ENCODE peak calls at places on chromosomes 7 and 10, in six cellular contexts. One of them, this sample, is unnamed.

GRCh38 chr10:101394522-101395133 is 40.7 kb downstream of the BTRC start:
- DNase-seq in IMR-90: no peak
- DNase-seq in NB4: no peak
- DNase-seq in esophagus squamous epithelium: no peak
- DNase-seq in ovary: no peak
- DNase-seq in lower leg skin: no peak
- DNase-seq in this sample: no peak

GRCh38 chr7:43108255-43109011 is 4.0 kb upstream of the HECW1 start:
- DNase-seq in IMR-90: peak
- DNase-seq in NB4: peak
- DNase-seq in esophagus squamous epithelium: no peak
- DNase-seq in ovary: peak
- DNase-seq in lower leg skin: peak
- DNase-seq in this sample: peak

GRCh38 chr7:130960208-130960988 is 226.4 kb upstream of the KLF14 start:
- DNase-seq in IMR-90: peak
- DNase-seq in NB4: peak
- DNase-seq in esophagus squamous epithelium: peak
- DNase-seq in ovary: no peak
- DNase-seq in lower leg skin: no peak
- DNase-seq in this sample: no peak

GRCh38 chr7:98387136-98387535 is 13.8 kb downstream of the BAIAP2L1 start:
- DNase-seq in IMR-90: no peak
- DNase-seq in NB4: no peak
- DNase-seq in esophagus squamous epithelium: no peak
- DNase-seq in ovary: no peak
- DNase-seq in lower leg skin: no peak
- DNase-seq in this sample: no peak

GRCh38 chr10:58867683-58868082 is 308.8 kb upstream of the PHYHIPL start:
- DNase-seq in IMR-90: no peak
- DNase-seq in NB4: no peak
- DNase-seq in esophagus squamous epithelium: no peak
- DNase-seq in ovary: no peak
- DNase-seq in lower leg skin: no peak
- DNase-seq in this sample: no peak

GRCh38 chr10:48215148-48215982 is 59.1 kb downstream of the FRMPD2 start:
- DNase-seq in IMR-90: peak
- DNase-seq in NB4: peak
- DNase-seq in esophagus squamous epithelium: no peak
- DNase-seq in ovary: no peak
- DNase-seq in lower leg skin: no peak
- DNase-seq in this sample: peak

GRCh38 chr10:132382231-132382922 is 14.6 kb upstream of the PWWP2B start:
- DNase-seq in IMR-90: no peak
- DNase-seq in NB4: peak
- DNase-seq in esophagus squamous epithelium: no peak
- DNase-seq in ovary: no peak
- DNase-seq in lower leg skin: no peak
- DNase-seq in this sample: no peak

GRCh38 chr10:131980757-131981428 is 830 bp downstream of the BNIP3 start:
- DNase-seq in IMR-90: no peak
- DNase-seq in NB4: peak
- DNase-seq in esophagus squamous epithelium: no peak
- DNase-seq in ovary: peak
- DNase-seq in lower leg skin: no peak
- DNase-seq in this sample: no peak

GRCh38 chr7:5349005-5349380 is 66.2 kb downstream of the SLC29A4 start:
- DNase-seq in IMR-90: no peak
- DNase-seq in NB4: no peak
- DNase-seq in esophagus squamous epithelium: no peak
- DNase-seq in ovary: no peak
- DNase-seq in lower leg skin: no peak
- DNase-seq in this sample: no peak

GRCh38 chr7:50766106-50766505 is 16.6 kb downstream of the GRB10 start:
- DNase-seq in IMR-90: no peak
- DNase-seq in NB4: no peak
- DNase-seq in esophagus squamous epithelium: no peak
- DNase-seq in ovary: no peak
- DNase-seq in lower leg skin: no peak
- DNase-seq in this sample: no peak

GRCh38 chr7:129864042-129864441 is 88.7 kb downstream of the UBE2H start:
- DNase-seq in IMR-90: no peak
- DNase-seq in NB4: no peak
- DNase-seq in esophagus squamous epithelium: no peak
- DNase-seq in ovary: peak
- DNase-seq in lower leg skin: peak
- DNase-seq in this sample: peak

GRCh38 chr10:113424984-113425383 is 127.9 kb upstream of the HABP2 start:
- DNase-seq in IMR-90: no peak
- DNase-seq in NB4: no peak
- DNase-seq in esophagus squamous epithelium: no peak
- DNase-seq in ovary: no peak
- DNase-seq in lower leg skin: no peak
- DNase-seq in this sample: no peak

GRCh38 chr10:6498771-6499170 is 81.3 kb downstream of the PRKCQ start:
- DNase-seq in IMR-90: no peak
- DNase-seq in NB4: peak
- DNase-seq in esophagus squamous epithelium: no peak
- DNase-seq in ovary: no peak
- DNase-seq in lower leg skin: no peak
- DNase-seq in this sample: no peak

GRCh38 chr10:132883391-132883881 is 58.9 kb downstream of the CFAP46 start:
- DNase-seq in IMR-90: peak
- DNase-seq in NB4: no peak
- DNase-seq in esophagus squamous epithelium: no peak
- DNase-seq in ovary: peak
- DNase-seq in lower leg skin: no peak
- DNase-seq in this sample: no peak

GRCh38 chr10:56096226-56096517 is 264.9 kb downstream of the ZWINT start:
- DNase-seq in IMR-90: no peak
- DNase-seq in NB4: no peak
- DNase-seq in esophagus squamous epithelium: no peak
- DNase-seq in ovary: no peak
- DNase-seq in lower leg skin: no peak
- DNase-seq in this sample: no peak

GRCh38 chr10:78341953-78342614 is 308.4 kb downstream of the RPS24 start:
- DNase-seq in IMR-90: no peak
- DNase-seq in NB4: no peak
- DNase-seq in esophagus squamous epithelium: no peak
- DNase-seq in ovary: no peak
- DNase-seq in lower leg skin: no peak
- DNase-seq in this sample: peak

GRCh38 chr10:61452655-61453641 is at the start of gene TMEM26:
- DNase-seq in IMR-90: peak
- DNase-seq in NB4: no peak
- DNase-seq in esophagus squamous epithelium: no peak
- DNase-seq in ovary: peak
- DNase-seq in lower leg skin: no peak
- DNase-seq in this sample: no peak

GRCh38 chr7:152081088-152081487 is 55.6 kb downstream of the GALNT11 start:
- DNase-seq in IMR-90: no peak
- DNase-seq in NB4: no peak
- DNase-seq in esophagus squamous epithelium: no peak
- DNase-seq in ovary: no peak
- DNase-seq in lower leg skin: no peak
- DNase-seq in this sample: no peak

GRCh38 chr7:100157334-100158228 is 942 bp downstream of the TRAPPC14 start:
- DNase-seq in IMR-90: peak
- DNase-seq in NB4: peak
- DNase-seq in esophagus squamous epithelium: no peak
- DNase-seq in ovary: peak
- DNase-seq in lower leg skin: no peak
- DNase-seq in this sample: no peak

GRCh38 chr7:81990395-81990794 is 220.5 kb upstream of the HGF start:
- DNase-seq in IMR-90: peak
- DNase-seq in NB4: peak
- DNase-seq in esophagus squamous epithelium: no peak
- DNase-seq in ovary: no peak
- DNase-seq in lower leg skin: no peak
- DNase-seq in this sample: no peak

GRCh38 chr10:84460520-84460919 is 132.1 kb downstream of the CCSER2 start:
- DNase-seq in IMR-90: no peak
- DNase-seq in NB4: no peak
- DNase-seq in esophagus squamous epithelium: no peak
- DNase-seq in ovary: no peak
- DNase-seq in lower leg skin: no peak
- DNase-seq in this sample: no peak

GRCh38 chr7:16626388-16626787 is 19.2 kb downstream of the ANKMY2 start:
- DNase-seq in IMR-90: no peak
- DNase-seq in NB4: no peak
- DNase-seq in esophagus squamous epithelium: no peak
- DNase-seq in ovary: no peak
- DNase-seq in lower leg skin: no peak
- DNase-seq in this sample: no peak

GRCh38 chr7:12633589-12633988 is 53.8 kb upstream of the ARL4A start:
- DNase-seq in IMR-90: no peak
- DNase-seq in NB4: no peak
- DNase-seq in esophagus squamous epithelium: no peak
- DNase-seq in ovary: no peak
- DNase-seq in lower leg skin: no peak
- DNase-seq in this sample: no peak

GRCh38 chr7:108000875-108001758 is 1.8 kb downstream of the LAMB1 start:
- DNase-seq in IMR-90: peak
- DNase-seq in NB4: no peak
- DNase-seq in esophagus squamous epithelium: no peak
- DNase-seq in ovary: peak
- DNase-seq in lower leg skin: peak
- DNase-seq in this sample: peak

GRCh38 chr10:97179731-97180366 is 5.9 kb downstream of the SLIT1 start:
- DNase-seq in IMR-90: no peak
- DNase-seq in NB4: no peak
- DNase-seq in esophagus squamous epithelium: no peak
- DNase-seq in ovary: no peak
- DNase-seq in lower leg skin: no peak
- DNase-seq in this sample: no peak

GRCh38 chr10:72328045-72328828 is 26.5 kb downstream of the DNAJB12 start:
- DNase-seq in IMR-90: peak
- DNase-seq in NB4: peak
- DNase-seq in esophagus squamous epithelium: no peak
- DNase-seq in ovary: peak
- DNase-seq in lower leg skin: no peak
- DNase-seq in this sample: peak

GRCh38 chr10:29257106-29257783 is 31.6 kb upstream of the LYZL1 start:
- DNase-seq in IMR-90: peak
- DNase-seq in NB4: peak
- DNase-seq in esophagus squamous epithelium: no peak
- DNase-seq in ovary: peak
- DNase-seq in lower leg skin: peak
- DNase-seq in this sample: no peak

GRCh38 chr10:71072820-71073205 is 139.6 kb upstream of the UNC5B start:
- DNase-seq in IMR-90: no peak
- DNase-seq in NB4: no peak
- DNase-seq in esophagus squamous epithelium: no peak
- DNase-seq in ovary: no peak
- DNase-seq in lower leg skin: no peak
- DNase-seq in this sample: no peak

GRCh38 chr7:30697716-30698460 is 15.6 kb upstream of the CRHR2 start:
- DNase-seq in IMR-90: no peak
- DNase-seq in NB4: peak
- DNase-seq in esophagus squamous epithelium: no peak
- DNase-seq in ovary: no peak
- DNase-seq in lower leg skin: peak
- DNase-seq in this sample: no peak

GRCh38 chr10:28095791-28096367 is 97.0 kb upstream of the ODAD2 start:
- DNase-seq in IMR-90: no peak
- DNase-seq in NB4: no peak
- DNase-seq in esophagus squamous epithelium: no peak
- DNase-seq in ovary: no peak
- DNase-seq in lower leg skin: no peak
- DNase-seq in this sample: no peak

GRCh38 chr7:106276513-106276912 is 8.3 kb downstream of the NAMPT start:
- DNase-seq in IMR-90: no peak
- DNase-seq in NB4: no peak
- DNase-seq in esophagus squamous epithelium: no peak
- DNase-seq in ovary: no peak
- DNase-seq in lower leg skin: no peak
- DNase-seq in this sample: no peak

GRCh38 chr7:106269263-106269961 is 15.4 kb downstream of the NAMPT start:
- DNase-seq in IMR-90: no peak
- DNase-seq in NB4: no peak
- DNase-seq in esophagus squamous epithelium: no peak
- DNase-seq in ovary: no peak
- DNase-seq in lower leg skin: no peak
- DNase-seq in this sample: no peak

GRCh38 chr7:106270122-106270977 is 14.4 kb downstream of the NAMPT start:
- DNase-seq in IMR-90: no peak
- DNase-seq in NB4: no peak
- DNase-seq in esophagus squamous epithelium: no peak
- DNase-seq in ovary: no peak
- DNase-seq in lower leg skin: no peak
- DNase-seq in this sample: no peak

GRCh38 chr7:106277976-106278375 is 6.8 kb downstream of the NAMPT start:
- DNase-seq in IMR-90: no peak
- DNase-seq in NB4: no peak
- DNase-seq in esophagus squamous epithelium: no peak
- DNase-seq in ovary: no peak
- DNase-seq in lower leg skin: no peak
- DNase-seq in this sample: no peak

GRCh38 chr7:106273009-106273695 is 11.6 kb downstream of the NAMPT start:
- DNase-seq in IMR-90: no peak
- DNase-seq in NB4: no peak
- DNase-seq in esophagus squamous epithelium: no peak
- DNase-seq in ovary: no peak
- DNase-seq in lower leg skin: no peak
- DNase-seq in this sample: no peak
- H3K4me3 ChIP-seq in IMR-90: no peak
- H3K4me3 ChIP-seq in NB4: no peak
- H3K4me3 ChIP-seq in esophagus squamous epithelium: no peak
- H3K4me3 ChIP-seq in ovary: no peak
- H3K4me3 ChIP-seq in lower leg skin: no peak
- H3K4me3 ChIP-seq in this sample: no peak

GRCh38 chr10:75408911-75409885 is 7.6 kb upstream of the ZNF503 start:
- DNase-seq in IMR-90: no peak
- DNase-seq in NB4: peak
- DNase-seq in esophagus squamous epithelium: no peak
- DNase-seq in ovary: peak
- DNase-seq in lower leg skin: no peak
- DNase-seq in this sample: peak
- TF ChIP-seq POLR2A in IMR-90: peak
- TF ChIP-seq POLR2A in NB4: peak
- TF ChIP-seq POLR2A in esophagus squamous epithelium: no peak
- TF ChIP-seq POLR2A in ovary: peak
- TF ChIP-seq POLR2A in lower leg skin: no peak
- TF ChIP-seq POLR2A in this sample: no peak

DNA sequence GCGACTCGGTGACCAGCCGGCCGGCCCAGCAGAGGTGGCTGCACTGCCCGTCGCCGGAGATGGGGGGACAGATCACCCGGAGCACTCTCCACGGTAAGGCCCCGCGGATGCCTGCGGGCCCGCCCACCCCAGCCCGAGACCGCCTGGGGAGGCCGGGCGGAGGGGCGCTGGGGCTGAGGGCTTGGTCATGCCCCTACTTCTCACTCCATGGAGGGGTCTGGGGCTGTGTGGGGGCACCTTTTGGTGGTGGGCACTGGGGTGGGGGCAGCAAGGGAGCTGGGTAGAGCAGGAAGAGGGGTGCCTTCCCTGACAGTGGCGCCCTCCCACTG is 61.8 kb downstream of the NEURL1 start:
- DNase-seq in IMR-90: no peak
- DNase-seq in NB4: no peak
- DNase-seq in esophagus squamous epithelium: no peak
- DNase-seq in ovary: no peak
- DNase-seq in lower leg skin: no peak
- DNase-seq in this sample: no peak
- H3K4me3 ChIP-seq in IMR-90: peak
- H3K4me3 ChIP-seq in NB4: no peak
- H3K4me3 ChIP-seq in esophagus squamous epithelium: peak
- H3K4me3 ChIP-seq in ovary: peak
- H3K4me3 ChIP-seq in lower leg skin: no peak
- H3K4me3 ChIP-seq in this sample: peak

GRCh38 chr7:2519119-2519930 is at the start of gene LFNG:
- DNase-seq in IMR-90: peak
- DNase-seq in NB4: peak
- DNase-seq in esophagus squamous epithelium: no peak
- DNase-seq in ovary: peak
- DNase-seq in lower leg skin: no peak
- DNase-seq in this sample: peak
- TF ChIP-seq POLR2A in IMR-90: peak
- TF ChIP-seq POLR2A in NB4: peak
- TF ChIP-seq POLR2A in esophagus squamous epithelium: peak
- TF ChIP-seq POLR2A in ovary: peak
- TF ChIP-seq POLR2A in lower leg skin: no peak
- TF ChIP-seq POLR2A in this sample: no peak